ENCODE peak calls at places on chromosomes 7 and 10, in six cellular contexts. D is body of pancreas, N is uterus, T is transverse colon, V is A549, G is endothelial cell of umbilical vein. I is an unnamed sample.
A peak's percentile ranks its signal among the peaks of the same experiment; 100 is the strongest.

GRCh38 chr10:75972494-75973276 is 541.3 kb downstream of the LRMDA start:
- DNase-seq in D (no peak), N (peak; percentile 22), T (no peak), V (no peak), G (peak; percentile 7), I (no peak)

GRCh38 chr10:124007102-124007772 is 86.2 kb downstream of the CHST15 start:
- DNase-seq in T (peak; percentile 3), D (no peak), G (no peak), V (no peak), N (no peak), I (no peak)

GRCh38 chr7:73622527-73622908 is 1.8 kb downstream of the MLXIPL start:
- DNase-seq in N (no peak), G (no peak), D (no peak), T (no peak), V (no peak), I (no peak)

GRCh38 chr7:124456286-124456685 is 309.3 kb downstream of the GPR37 start:
- DNase-seq in V (no peak), T (no peak), D (no peak), N (no peak), G (no peak), I (no peak)

GRCh38 chr10:78856421-78856820 is 212.3 kb upstream of the ZMIZ1 start:
- DNase-seq in N (no peak), G (no peak), D (peak; percentile 82), T (no peak), V (no peak), I (no peak)

GRCh38 chr7:137445268-137445667 is 101.7 kb upstream of the PTN start:
- DNase-seq in T (no peak), N (no peak), G (no peak), V (no peak), D (no peak), I (no peak)

GRCh38 chr7:22447759-22448158 is 52.2 kb downstream of the STEAP1B start:
- DNase-seq in G (no peak), N (no peak), T (no peak), D (no peak), V (no peak), I (no peak)

GRCh38 chr7:37212526-37212925 is 236.1 kb downstream of the ELMO1 start:
- DNase-seq in V (no peak), G (peak; percentile 95), T (no peak), N (no peak), D (no peak), I (no peak)

GRCh38 chr10:58856508-58857240 is 319.8 kb upstream of the PHYHIPL start:
- DNase-seq in V (peak; percentile 94), G (no peak), D (peak; percentile 42), N (no peak), T (no peak), I (no peak)

GRCh38 chr10:102802920-102803534 is 34.2 kb downstream of the CYP17A1 start:
- DNase-seq in D (no peak), N (peak; percentile 62), G (peak; percentile 99), T (peak; percentile 29), V (no peak), I (no peak)

GRCh38 chr10:67257427-67258144 is 331.8 kb downstream of the LRRTM3 start:
- DNase-seq in T (no peak), G (no peak), V (no peak), N (no peak), D (no peak), I (no peak)

GRCh38 chr7:121329460-121330052 is 756 bp downstream of the WNT16 start:
- DNase-seq in G (no peak), N (peak; percentile 16), V (peak; percentile 40), D (peak; percentile 25), T (peak; percentile 40), I (no peak)

GRCh38 chr7:112131016-112131415 is 75.2 kb downstream of the DOCK4 start:
- DNase-seq in D (no peak), N (no peak), G (peak; percentile 79), V (no peak), T (no peak), I (no peak)

GRCh38 chr10:43287056-43288007 is 20.5 kb upstream of the RASGEF1A start:
- DNase-seq in G (peak; percentile 36), V (peak; percentile 68), T (peak; percentile 65), D (no peak), N (no peak), I (peak; percentile 91)

GRCh38 chr7:144035385-144035784 is 13.4 kb upstream of the OR2A5 start:
- DNase-seq in D (no peak), T (no peak), N (no peak), V (no peak), G (no peak), I (no peak)

GRCh38 chr7:30459591-30460245 is 18.9 kb downstream of the NOD1 start:
- DNase-seq in N (peak; percentile 83), G (peak; percentile 79), T (peak; percentile 74), V (peak; percentile 85), D (no peak), I (no peak)

GRCh38 chr7:45118292-45118691 is 6.8 kb upstream of the TBRG4 start:
- DNase-seq in G (no peak), D (no peak), V (no peak), N (no peak), T (no peak), I (no peak)

GRCh38 chr7:72546586-72546985 is 134.4 kb upstream of the CALN1 start:
- DNase-seq in T (no peak), G (no peak), V (no peak), N (no peak), D (no peak), I (no peak)

GRCh38 chr7:77735457-77735856 is 39.2 kb downstream of the RSBN1L start:
- DNase-seq in D (no peak), T (no peak), G (peak; percentile 27), N (no peak), V (no peak), I (no peak)

GRCh38 chr7:91473619-91474018 is 209.4 kb downstream of the FZD1 start:
- DNase-seq in T (no peak), G (no peak), V (no peak), D (no peak), N (no peak), I (no peak)

GRCh38 chr7:8724080-8724718 is 290.8 kb downstream of the NXPH1 start:
- DNase-seq in N (no peak), D (peak; percentile 48), T (peak; percentile 42), G (no peak), V (peak; percentile 14), I (no peak)

GRCh38 chr7:41732279-41733062 is 29.6 kb upstream of the INHBA start:
- DNase-seq in N (no peak), T (no peak), G (peak; percentile 33), V (no peak), D (no peak), I (no peak)

GRCh38 chr10:133325392-133325760 is 11.3 kb downstream of the CALY start:
- DNase-seq in G (no peak), D (no peak), V (no peak), N (no peak), T (no peak), I (no peak)

GRCh38 chr10:86648706-86649426 is 5.5 kb upstream of the OPN4 start:
- DNase-seq in G (no peak), D (no peak), T (peak; percentile 65), V (peak; percentile 68), N (peak; percentile 62), I (peak; percentile 51)

GRCh38 chr7:116500071-116500853 is 724 bp downstream of the CAV2 start:
- DNase-seq in T (peak; percentile 26), V (peak; percentile 63), D (peak; percentile 23), G (peak; percentile 78), N (no peak), I (no peak)

DNA sequence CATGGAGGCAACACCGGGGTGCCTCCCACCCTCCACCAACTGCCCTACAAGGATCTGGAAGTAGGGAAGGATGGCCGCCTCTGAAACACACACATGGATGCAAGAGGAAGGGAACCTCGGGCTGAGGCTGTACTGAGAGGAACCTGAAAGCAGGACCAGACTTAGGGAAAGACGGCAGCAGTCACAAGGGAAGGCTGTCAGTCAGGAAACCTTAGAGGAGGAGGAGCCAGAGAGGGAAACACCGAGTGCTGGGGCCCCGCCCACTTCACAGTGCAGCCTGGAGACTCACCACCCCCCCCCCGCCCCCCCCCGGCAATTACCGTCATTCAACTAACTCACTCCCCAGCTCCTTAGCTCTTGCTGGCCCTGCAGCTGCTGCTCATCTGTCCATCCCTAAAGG is 2.5 kb downstream of the CYREN start:
- DNase-seq in V (no peak), T (peak; percentile 48), N (no peak), D (no peak), G (peak; percentile 39), I (no peak)
- TF ChIP-seq POLR2A in V (no peak), T (no peak), N (no peak), D (no peak), G (no peak), I (no peak)

GRCh38 chr7:97971990-97972943 is 17.7 kb downstream of the OCM2 start:
- DNase-seq in N (peak; percentile 68), G (peak; percentile 44), V (peak; percentile 85), D (peak; percentile 86), T (peak; percentile 87), I (peak; percentile 83)
- TF ChIP-seq POLR2A in N (no peak), G (peak; percentile 46), V (peak; percentile 59), D (peak; percentile 72), T (peak; percentile 51), I (no peak)

DNA sequence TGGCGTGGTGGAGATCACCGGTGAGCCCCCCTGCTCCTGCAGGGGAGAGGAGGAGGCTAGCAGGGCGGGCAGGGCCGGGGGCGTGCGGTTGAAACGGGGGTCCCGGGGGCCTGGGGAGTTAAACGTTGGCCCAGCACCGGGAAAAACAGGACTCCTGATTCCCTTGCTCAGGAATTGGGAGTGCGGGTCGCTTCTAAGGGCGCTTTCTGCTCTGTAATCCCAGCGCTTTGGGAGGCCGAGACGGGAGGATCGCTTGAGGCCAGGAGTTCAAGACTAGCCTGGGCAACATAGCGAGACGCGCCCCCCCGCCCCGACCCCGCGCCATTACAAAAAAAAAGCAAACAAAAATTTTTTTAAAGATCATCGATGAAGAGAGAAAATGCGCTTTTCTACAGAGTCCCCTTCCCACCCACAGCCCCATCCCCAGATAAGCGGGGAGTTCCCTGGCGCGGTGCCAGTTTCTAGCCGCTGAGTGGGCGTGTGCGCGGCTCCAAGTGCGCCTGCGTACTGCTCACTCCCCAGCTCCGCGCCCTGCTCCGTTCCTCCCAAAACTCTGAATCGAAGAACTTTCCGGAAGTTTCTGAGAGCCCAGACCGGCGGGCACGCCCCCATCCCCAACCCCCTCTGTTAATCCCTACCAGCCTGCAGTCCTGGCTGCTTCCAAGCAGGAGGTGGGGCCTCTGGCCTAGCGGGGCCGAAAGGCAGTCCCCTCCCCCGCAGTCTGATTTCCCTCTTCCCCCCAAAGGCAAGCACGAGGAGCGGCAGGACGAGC is 770 bp downstream of the HSPB1 start:
- DNase-seq in V (peak; percentile 93), D (peak; percentile 88), T (peak; percentile 88), N (peak; percentile 87), G (peak; percentile 91), I (peak; percentile 89)
- TF ChIP-seq POLR2A in V (no peak), D (peak; percentile 58), T (no peak), N (peak; percentile 50), G (no peak), I (no peak)

GRCh38 chr10:88902328-88902789 is 22.3 kb downstream of the STAMBPL1 start:
- DNase-seq in V (no peak), D (no peak), N (no peak), G (no peak), T (no peak), I (no peak)

GRCh38 chr10:88903715-88904114 is 23.7 kb downstream of the STAMBPL1 start:
- DNase-seq in V (no peak), D (no peak), N (no peak), G (no peak), T (peak; percentile 48), I (no peak)

GRCh38 chr10:88901206-88901605 is 21.2 kb downstream of the STAMBPL1 start:
- DNase-seq in D (no peak), G (no peak), N (no peak), T (no peak), V (no peak), I (no peak)

GRCh38 chr10:88899886-88900285 is 19.8 kb downstream of the STAMBPL1 start:
- DNase-seq in N (no peak), G (no peak), V (no peak), T (no peak), D (no peak), I (no peak)

GRCh38 chr10:88901610-88902327 is 21.7 kb downstream of the STAMBPL1 start:
- DNase-seq in V (no peak), D (no peak), T (no peak), G (no peak), N (no peak), I (no peak)
- TF ChIP-seq POLR2A in V (no peak), D (no peak), T (no peak), G (no peak), N (no peak), I (no peak)